ENCODE peak calls at places on chromosomes 13 and 19, in five cellular contexts. I is Peyer's patch, A is tibial nerve, K is right atrium auricular region, G is right lobe of liver. U is an unnamed sample. For H3K4me1, the result is how much of the 10 kb centered on the place peaks cover.

GRCh38 chr19:42634409-42635232 is 39.9 kb upstream of the CEACAM8 start:
- DNase-seq in G (no peak), I (no peak), K (no peak), A (peak), U (no peak)

GRCh38 chr19:39060130-39060529 is 24.0 kb upstream of the ACP7 start:
- DNase-seq in I (no peak), K (no peak), A (no peak), G (no peak), U (no peak)

GRCh38 chr13:26679945-26680516 is 80.6 kb downstream of the GPR12 start:
- DNase-seq in A (no peak), K (no peak), I (no peak), G (no peak), U (no peak)

GRCh38 chr19:38890686-38891085 is 8.7 kb downstream of the SIRT2 start:
- DNase-seq in K (no peak), G (no peak), A (no peak), I (no peak), U (no peak)

GRCh38 chr19:47598407-47599349 is 10.3 kb upstream of the BICRA start:
- DNase-seq in K (peak), A (peak), G (no peak), I (no peak), U (no peak)

GRCh38 chr13:26957163-26957562 is 196.6 kb upstream of the GPR12 start:
- DNase-seq in K (no peak), A (no peak), G (no peak), I (no peak), U (no peak)

GRCh38 chr13:48542581-48543341 is 9.9 kb upstream of the RCBTB2 start:
- DNase-seq in I (peak), K (peak), G (peak), A (peak), U (peak)

GRCh38 chr13:47396915-47397314 is 500.1 kb upstream of the HTR2A start:
- DNase-seq in G (no peak), A (no peak), I (no peak), K (no peak), U (no peak)

GRCh38 chr19:19538767-19539166 is 702 bp downstream of the CILP2 start:
- DNase-seq in I (no peak), G (no peak), K (no peak), A (no peak), U (no peak)

GRCh38 chr19:33795370-33796163 is 1.1 kb upstream of the KCTD15 start:
- DNase-seq in I (peak), A (peak), K (peak), G (peak), U (peak)

GRCh38 chr19:39384839-39385568 is 5.9 kb downstream of the PAF1 start:
- DNase-seq in G (no peak), I (no peak), K (no peak), A (no peak), U (no peak)

GRCh38 chr19:47459477-47459876 is 12.2 kb downstream of the SLC8A2 start:
- DNase-seq in K (no peak), A (no peak), G (no peak), I (no peak), U (no peak)

GRCh38 chr19:42498387-42498786 is 29.9 kb downstream of the CEACAM1 start:
- DNase-seq in G (peak), K (no peak), A (no peak), I (no peak), U (no peak)

GRCh38 chr19:51025809-51026553 is 435 bp downstream of the KLK11 start:
- DNase-seq in I (no peak), G (no peak), A (no peak), K (no peak), U (no peak)

GRCh38 chr13:97327521-97328221 is 105.5 kb downstream of the MBNL2 start:
- DNase-seq in G (no peak), A (no peak), I (no peak), K (no peak), U (no peak)

GRCh38 chr19:2336528-2337328 is 8.2 kb downstream of the SPPL2B start:
- DNase-seq in I (no peak), K (no peak), A (no peak), G (no peak), U (no peak)

GRCh38 chr19:1568320-1569019 is at the start of gene MEX3D:
- DNase-seq in K (peak), A (peak), I (peak), G (peak), U (peak)

GRCh38 chr13:49256841-49257240 is 9.1 kb downstream of the CDADC1 start:
- DNase-seq in A (peak), G (no peak), I (no peak), K (no peak), U (no peak)

GRCh38 chr19:18415177-18415867 is 3.9 kb upstream of the SSBP4 start:
- DNase-seq in G (peak), A (peak), K (peak), I (peak), U (peak)

GRCh38 chr13:100440756-100441421 is 147.7 kb downstream of the GGACT start:
- DNase-seq in K (no peak), A (no peak), I (no peak), G (no peak), U (no peak)

GRCh38 chr19:34838753-34839431 is 65.9 kb upstream of the ZNF599 start:
- DNase-seq in K (no peak), A (no peak), G (peak), I (peak), U (peak)

GRCh38 chr19:2332341-2333026 is 4.0 kb downstream of the SPPL2B start:
- DNase-seq in A (no peak), G (no peak), I (peak), K (no peak), U (peak)

GRCh38 chr13:113726961-113727411 is 32.0 kb upstream of the TMEM255B start:
- DNase-seq in I (peak), K (no peak), G (no peak), A (no peak), U (no peak)

GRCh38 chr13:29676941-29677452 is 81.5 kb upstream of the SLC7A1 start:
- DNase-seq in A (no peak), K (no peak), I (peak), G (no peak), U (no peak)

GRCh38 chr13:66036024-66036614 is 1194.0 kb downstream of the PCDH9 start:
- DNase-seq in K (no peak), A (no peak), G (no peak), I (no peak), U (no peak)

GRCh38 chr13:28984326-28984725 is 164.2 kb downstream of the MTUS2 start:
- DNase-seq in G (no peak), I (no peak), K (no peak), A (no peak), U (no peak)

GRCh38 chr13:101490400-101491015 is 38.0 kb downstream of the ITGBL1 start:
- DNase-seq in I (no peak), A (no peak), G (no peak), K (no peak), U (no peak)

GRCh38 chr13:54185785-54186184 is 1157.2 kb downstream of the OLFM4 start:
- DNase-seq in K (no peak), A (no peak), I (no peak), G (no peak), U (no peak)

GRCh38 chr19:14795078-14795721 is 16.8 kb upstream of the ADGRE2 start:
- DNase-seq in K (peak), G (no peak), I (no peak), A (no peak), U (no peak)

GRCh38 chr19:58549664-58550361 is 5.1 kb downstream of the CHMP2A start:
- DNase-seq in G (no peak), I (no peak), A (no peak), K (no peak), U (no peak)

GRCh38 chr13:34933349-34933748 is 8.7 kb upstream of the NBEA start:
- DNase-seq in I (no peak), A (no peak), K (no peak), G (no peak), U (no peak)

GRCh38 chr19:29841559-29842367 is 30.0 kb downstream of the CCNE1 start:
- DNase-seq in G (no peak), K (no peak), A (no peak), I (no peak), U (peak)

GRCh38 chr13:70502944-70503343 is 394.7 kb upstream of the KLHL1 start:
- DNase-seq in K (no peak), A (no peak), G (no peak), I (no peak), U (no peak)

GRCh38 chr13:62162860-62163259 is 747.2 kb upstream of the PCDH20 start:
- DNase-seq in K (no peak), G (no peak), A (no peak), I (no peak), U (no peak)

GRCh38 chr13:24008679-24009078 is 111.4 kb upstream of the C1QTNF9B start:
- DNase-seq in A (no peak), I (no peak), G (no peak), K (no peak), U (no peak)

GRCh38 chr19:2251577-2252480 is 2.7 kb downstream of the AMH start:
- DNase-seq in G (no peak), I (no peak), K (no peak), A (no peak), U (no peak)

GRCh38 chr13:85528578-85529215 is 270.5 kb downstream of the SLITRK6 start:
- DNase-seq in K (no peak), A (no peak), G (no peak), I (no peak), U (no peak)

GRCh38 chr13:21683034-21683733 is 12.3 kb downstream of the FGF9 start:
- DNase-seq in A (no peak), G (no peak), I (no peak), K (no peak), U (no peak)

GRCh38 chr13:106534844-106535551 is 464 bp downstream of the EFNB2 start:
- DNase-seq in K (no peak), A (no peak), G (no peak), I (peak), U (no peak)

GRCh38 chr13:43316997-43317396 is 293.6 kb downstream of the DNAJC15 start:
- DNase-seq in K (peak), A (peak), G (peak), I (no peak), U (no peak)
- H3K4me3 ChIP-seq in K (peak), A (peak), G (no peak), I (no peak), U (no peak)

DNA sequence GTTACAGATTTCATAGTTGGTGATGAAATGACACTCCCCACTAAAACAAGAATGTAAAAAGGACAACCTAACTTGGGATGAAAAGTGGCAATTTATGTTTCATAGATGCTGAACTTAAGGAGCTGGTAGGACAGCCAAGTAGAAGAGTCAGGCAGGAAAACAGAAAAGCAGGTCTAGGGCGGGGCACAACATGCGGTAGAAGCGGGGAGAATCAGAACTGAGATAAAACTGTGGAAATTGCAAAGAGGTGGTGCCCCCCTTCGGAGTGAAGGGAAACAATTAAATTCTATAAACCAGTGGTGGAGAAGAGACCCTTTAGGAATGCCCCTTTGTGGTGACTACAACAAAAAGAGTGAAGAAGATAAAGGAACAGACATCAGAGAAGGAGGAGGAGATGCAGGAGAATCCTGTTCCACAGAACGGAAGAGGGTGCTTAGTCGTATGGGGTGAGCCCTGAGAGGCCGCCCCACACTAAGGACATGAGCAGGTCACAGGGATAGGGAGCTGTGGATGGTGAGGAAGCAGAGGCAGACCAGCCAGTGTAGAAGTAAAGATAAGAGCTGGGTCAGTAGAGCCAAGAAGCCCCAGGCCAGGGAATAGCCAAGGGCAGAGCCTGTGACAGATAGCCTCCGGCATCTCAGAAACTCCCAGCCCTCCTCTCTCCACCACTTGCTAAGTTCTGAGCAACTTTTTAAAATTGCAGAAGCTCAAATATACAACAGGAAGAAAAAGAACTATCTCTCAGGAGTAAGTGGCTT is 100.3 kb upstream of the DOCK9 start:
- DNase-seq in A (no peak), I (no peak), G (no peak), K (no peak), U (no peak)
- H3K4me1 ChIP-seq in A (under half), I (under half), G (under half), K (under half), U (under half)

GRCh38 chr13:77042566-77043177 is 15.7 kb upstream of the FBXL3 start:
- DNase-seq in A (no peak), I (no peak), G (no peak), K (no peak), U (no peak)
- H3K4me3 ChIP-seq in A (no peak), I (no peak), G (no peak), K (no peak), U (no peak)

DNA sequence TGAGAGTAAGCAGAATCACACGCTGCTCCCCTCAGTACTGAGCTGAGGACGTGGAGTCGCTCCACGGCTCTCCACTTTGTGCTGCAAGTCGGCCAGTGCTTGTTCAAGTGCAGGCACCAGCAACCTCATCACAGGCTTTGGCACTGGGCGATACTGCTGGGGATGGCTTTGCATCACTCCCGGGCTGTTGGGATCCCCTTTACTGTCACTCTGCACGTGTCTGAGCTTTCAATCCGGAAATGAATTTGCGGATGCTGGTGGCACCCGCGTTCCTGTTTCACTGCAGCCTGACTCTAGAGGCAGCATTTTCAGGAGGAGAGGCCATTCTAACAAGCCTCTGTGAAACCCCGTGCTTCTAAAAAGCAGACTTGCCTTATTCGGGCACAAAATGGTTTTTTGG is 19.1 kb downstream of the SMARCA4 start:
- DNase-seq in K (no peak), I (peak), G (no peak), A (no peak), U (no peak)
- H3K4me1 ChIP-seq in K (under half), I (under half), G (under half), A (under half), U (under half)

DNA sequence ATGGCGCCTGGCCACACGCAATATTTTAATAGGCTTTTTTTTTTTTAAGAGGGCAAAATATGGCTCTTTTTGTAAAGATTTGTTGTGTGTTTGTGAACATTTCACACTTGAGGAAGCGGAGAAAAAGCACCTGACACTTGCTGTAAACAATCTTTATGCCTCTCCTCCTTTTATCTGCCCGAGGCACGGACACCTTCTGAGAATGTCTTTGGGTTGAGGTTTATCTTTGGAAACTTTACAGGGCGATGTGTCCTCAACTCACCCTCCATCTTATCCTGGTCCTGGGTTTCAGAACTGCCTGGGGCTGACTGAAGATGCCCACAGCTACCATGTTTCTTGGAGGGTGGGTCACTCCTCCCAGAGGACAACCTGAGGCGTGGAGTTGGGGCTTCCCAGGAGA is 44.0 kb downstream of the ZNF627 start:
- DNase-seq in I (no peak), K (no peak), G (no peak), A (no peak), U (no peak)
- H3K4me3 ChIP-seq in I (no peak), K (no peak), G (no peak), A (no peak), U (no peak)

DNA sequence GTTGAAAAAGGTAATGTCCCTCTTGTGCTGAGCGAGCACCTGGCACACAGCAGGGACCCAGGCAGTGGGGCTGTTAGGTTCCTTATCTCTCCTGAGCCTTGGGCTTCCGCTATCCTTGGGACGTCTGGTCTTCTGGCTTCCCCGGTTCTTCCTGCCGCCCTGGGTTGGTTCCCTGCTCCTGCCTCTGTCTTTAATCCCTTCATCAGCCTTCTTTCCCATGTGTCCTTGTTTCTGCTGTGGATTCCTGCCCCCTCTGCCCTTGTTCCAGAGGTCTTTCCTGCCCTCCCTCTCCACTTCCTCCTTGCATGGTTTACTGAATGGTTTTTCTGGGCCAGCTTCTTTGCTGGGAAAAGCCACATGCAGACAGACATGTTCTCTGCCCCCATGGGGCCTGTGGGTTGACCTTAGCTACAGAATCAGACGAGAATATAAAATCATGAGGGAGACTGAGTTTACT is 2.6 kb downstream of the EPN1 start:
- DNase-seq in G (no peak), A (no peak), K (no peak), I (no peak), U (no peak)
- H3K4me1 ChIP-seq in G (under half), A (half or more), K (half or more), I (under half), U (under half)

GRCh38 chr19:289651-290538 is 1.3 kb downstream of the PLPP2 start:
- DNase-seq in A (no peak), G (no peak), I (peak), K (no peak), U (no peak)

GRCh38 chr19:292281-292884 is 1.2 kb upstream of the PLPP2 start:
- DNase-seq in K (no peak), G (no peak), A (no peak), I (peak), U (no peak)

GRCh38 chr19:288911-289310 is 2.3 kb downstream of the PLPP2 start:
- DNase-seq in K (no peak), A (no peak), I (peak), G (no peak), U (no peak)

GRCh38 chr19:291561-292280 is 518 bp upstream of the PLPP2 start:
- DNase-seq in G (no peak), I (peak), K (no peak), A (no peak), U (no peak)

GRCh38 chr19:290539-291521 is at the start of gene PLPP2:
- DNase-seq in G (peak), K (no peak), I (peak), A (no peak), U (no peak)
- H3K4me3 ChIP-seq in G (no peak), K (peak), I (peak), A (peak), U (peak)

GRCh38 chr19:11264452-11265176 is 2.3 kb upstream of the DOCK6 start:
- DNase-seq in K (peak), G (no peak), A (no peak), I (peak), U (peak)
- H3K4me1 ChIP-seq in K (under half), G (under half), A (under half), I (under half), U (under half)